ENCODE peak calls at places on chromosomes 3 and 15, in four cellular contexts. Z is IMR-90; A is WTC11; O is CD8-positive, alpha-beta T cell. D is an unnamed sample.

GRCh38 chr15:68272797-68273271 is 4.7 kb upstream of the FEM1B start:
- DNase-seq in Z (peak), A (no peak), O (no peak), D (no peak)

GRCh38 chr15:93025625-93025982 is 63.4 kb downstream of the RGMA start:
- DNase-seq in Z (no peak), A (no peak), O (peak), D (no peak)

GRCh38 chr3:32146669-32147315 is 40.4 kb downstream of the GPD1L start:
- DNase-seq in Z (no peak), A (no peak), O (no peak), D (no peak)

GRCh38 chr3:105369501-105370371 is 3.0 kb downstream of the ALCAM start:
- DNase-seq in Z (peak), A (peak), O (peak), D (no peak)

GRCh38 chr3:112640333-112640863 is 545 bp downstream of the CCDC80 start:
- DNase-seq in Z (peak), A (no peak), O (no peak), D (no peak)

GRCh38 chr3:176375519-176375918 is 821.8 kb downstream of the TBL1XR1 start:
- DNase-seq in Z (no peak), A (no peak), O (no peak), D (no peak)

GRCh38 chr15:99703603-99704443 is 29.4 kb downstream of the LYSMD4 start:
- DNase-seq in Z (peak), A (no peak), O (no peak), D (no peak)

GRCh38 chr15:101773496-101774100 is 29.7 kb upstream of the OR4F6 start:
- DNase-seq in Z (no peak), A (peak), O (no peak), D (no peak)

GRCh38 chr3:46110701-46111493 is 83.6 kb upstream of the XCR1 start:
- DNase-seq in Z (peak), A (no peak), O (no peak), D (no peak)

GRCh38 chr3:39972508-39972907 is 163.1 kb downstream of the MYRIP start:
- DNase-seq in Z (no peak), A (no peak), O (no peak), D (no peak)

GRCh38 chr3:42780892-42781700 is 8.0 kb upstream of the CCDC13 start:
- DNase-seq in Z (peak), A (no peak), O (no peak), D (no peak)

GRCh38 chr15:23869391-23869790 is 182.3 kb upstream of the NDN start:
- DNase-seq in Z (no peak), A (peak), O (no peak), D (no peak)